ENCODE peak calls at places on chromosomes 1 and 21, in four cellular contexts. L is suprapubic skin, X is breast epithelium, W is endothelial cell of umbilical vein. C is an unnamed sample. For H3K4me1, the result is how much of the 10 kb centered on the place peaks cover.

GRCh38 chr21:45981641-45982255 is at the start of gene COL6A1:
- DNase-seq in X (peak), W (peak), L (peak), C (peak)

GRCh38 chr1:21247892-21248715 is 42.2 kb downstream of the ECE1 start:
- DNase-seq in L (no peak), W (no peak), X (no peak), C (no peak)

GRCh38 chr1:176462671-176463225 is at the start of gene PAPPA2:
- DNase-seq in L (no peak), W (no peak), X (no peak), C (no peak)

GRCh38 chr21:15604424-15604823 is 125.4 kb upstream of the USP25 start:
- DNase-seq in L (no peak), W (peak), X (no peak), C (no peak)

GRCh38 chr1:18322353-18323032 is 158.2 kb upstream of the KLHDC7A start:
- DNase-seq in X (no peak), L (no peak), W (no peak), C (no peak)

GRCh38 chr1:183203094-183203493 is 17.0 kb downstream of the LAMC2 start:
- DNase-seq in W (no peak), L (no peak), X (no peak), C (no peak)

GRCh38 chr1:115324649-115325420 is 13.2 kb downstream of the NGF start:
- DNase-seq in L (no peak), X (no peak), W (no peak), C (no peak)

GRCh38 chr1:162292422-162292849 is 84.2 kb downstream of the SPATA46 start:
- DNase-seq in L (no peak), W (no peak), X (no peak), C (no peak)

GRCh38 chr1:175376194-175376593 is 183.6 kb upstream of the KIAA0040 start:
- DNase-seq in L (no peak), X (no peak), W (peak), C (no peak)

GRCh38 chr21:15749868-15750174 is 20.0 kb downstream of the USP25 start:
- DNase-seq in W (no peak), X (no peak), L (no peak), C (no peak)

GRCh38 chr1:212683357-212683722 is 16.3 kb downstream of the BATF3 start:
- DNase-seq in W (no peak), X (no peak), L (no peak), C (no peak)

DNA sequence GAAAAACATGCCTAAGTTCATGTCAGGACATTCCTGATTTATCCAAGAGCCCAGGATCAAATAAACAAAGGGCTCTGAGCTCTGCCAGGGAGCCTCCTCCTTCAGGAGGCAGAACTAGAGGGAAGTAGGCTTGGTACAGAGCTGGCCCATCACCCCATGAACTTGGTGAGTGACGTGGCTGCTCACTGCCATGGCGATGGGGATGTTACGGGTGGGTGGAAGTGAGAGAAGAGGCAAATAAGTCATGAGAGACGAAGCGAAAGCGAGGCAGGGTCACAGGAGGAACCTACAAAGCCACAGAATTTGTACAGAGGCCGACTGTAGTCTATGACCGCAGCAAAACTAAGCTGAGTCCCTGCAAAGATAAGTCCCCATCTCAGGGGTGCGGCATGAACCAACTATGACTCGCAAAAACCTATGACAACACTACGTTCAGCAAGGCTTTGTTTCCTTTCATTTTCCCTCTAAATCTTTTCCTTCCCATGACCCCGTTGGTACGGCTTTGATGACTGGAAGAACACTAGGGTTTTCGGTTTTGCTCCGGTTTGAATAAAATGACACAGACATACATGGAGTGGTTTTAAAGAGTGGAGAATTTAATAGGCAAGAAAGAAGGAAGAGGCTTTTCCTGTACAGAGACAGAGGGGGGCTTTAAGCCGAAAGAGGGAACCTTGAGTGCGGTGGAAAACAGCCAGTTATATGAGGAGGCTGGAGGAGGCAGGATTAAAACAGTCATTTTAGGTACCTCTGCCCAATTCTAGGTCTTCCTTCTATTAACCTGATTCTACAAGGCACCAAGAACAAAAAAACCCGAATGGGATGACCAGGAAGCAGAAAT is 74.1 kb downstream of the CD46 start:
- DNase-seq in X (peak), L (peak), W (peak), C (peak)
- TF ChIP-seq POLR2A in X (no peak), L (peak), W (peak), C (no peak)

GRCh38 chr1:225746361-225747179 is 31.1 kb upstream of the SRP9 start:
- DNase-seq in W (peak), X (peak), L (no peak), C (no peak)
- H3K4me3 ChIP-seq in W (peak), X (peak), L (peak), C (peak)

DNA sequence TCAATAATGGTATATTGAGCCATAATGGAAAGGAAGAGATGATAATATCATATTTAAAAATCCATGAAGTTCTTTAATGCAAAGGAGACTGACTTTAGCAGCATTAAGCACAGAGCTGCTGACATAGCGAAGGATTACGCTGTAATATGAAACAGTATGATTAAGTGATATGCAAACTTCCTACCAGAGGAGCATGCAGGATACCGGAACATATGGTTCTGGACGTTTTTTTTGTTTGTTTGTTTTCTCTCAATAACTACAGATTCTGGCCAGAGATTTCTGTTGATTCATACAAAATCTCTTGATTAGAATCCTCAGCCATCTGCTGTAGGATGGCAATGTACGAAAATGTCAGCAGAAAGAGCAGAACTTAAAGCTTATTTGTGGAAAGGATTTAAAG is 970.8 kb downstream of the KCNT2 start:
- DNase-seq in X (no peak), W (no peak), L (no peak), C (no peak)
- H3K4me1 ChIP-seq in X (under half), W (under half), L (under half), C (under half)

GRCh38 chr21:42923553-42924432 is 1.6 kb downstream of the ERVH48-1 start:
- DNase-seq in X (peak), W (peak), L (peak), C (peak)
- TF ChIP-seq POLR2A in X (no peak), W (no peak), L (no peak), C (no peak)

C was measured in tibial nerve.